ENCODE peak calls at places on chromosomes 11 and 22, in six cellular contexts. H is lower leg skin; S is kidney; K is NCI-H1417; C is ACHN; J is stimulated activated CD4-positive, alpha-beta T cell treated with anti-CD3 and anti-CD28 coated beads, Interleukin-12 subunit alpha, Interleukin-12 subunit beta, amount 100 ng/mL, for 4 hours. F is an unnamed sample.

GRCh38 chr11:36238881-36239280 is 50.3 kb downstream of the COMMD9 start:
- DNase-seq in S (no peak), C (no peak), J (no peak), K (no peak), H (no peak), F (no peak)

GRCh38 chr11:116557261-116557660 is 215.5 kb downstream of the BUD13 start:
- DNase-seq in H (no peak), S (no peak), K (no peak), J (no peak), C (no peak), F (no peak)

GRCh38 chr22:21766933-21767462 is 31.4 kb upstream of the YPEL1 start:
- DNase-seq in C (no peak), J (no peak), S (no peak), H (no peak), K (no peak), F (no peak)

GRCh38 chr11:108825381-108825780 is 160.5 kb downstream of the DDX10 start:
- DNase-seq in J (no peak), C (no peak), K (no peak), H (no peak), S (no peak), F (no peak)

GRCh38 chr11:82024760-82025159 is 708.9 kb downstream of the FAM181B start:
- DNase-seq in J (no peak), K (no peak), S (no peak), H (no peak), C (no peak), F (no peak)

GRCh38 chr11:38182126-38182907 is 1584.3 kb upstream of the RAG2 start:
- DNase-seq in K (no peak), H (no peak), C (no peak), J (no peak), S (no peak), F (no peak)

GRCh38 chr11:119339581-119340334 is 925 bp downstream of the C1QTNF5 start:
- DNase-seq in H (no peak), K (no peak), S (peak; percentile 93), J (peak; percentile 36), C (peak; percentile 68), F (no peak)

GRCh38 chr11:29129850-29130249 is 887.0 kb downstream of the KCNA4 start:
- DNase-seq in J (no peak), C (no peak), S (no peak), K (no peak), H (no peak), F (no peak)

GRCh38 chr22:24219750-24220149 is 25.1 kb downstream of the GGT5 start:
- DNase-seq in H (no peak), K (no peak), S (no peak), C (no peak), J (no peak), F (no peak)

GRCh38 chr11:32821517-32821916 is 8.2 kb upstream of the PRRG4 start:
- DNase-seq in H (no peak), C (no peak), J (no peak), S (no peak), K (peak; percentile 54), F (peak; percentile 25)

GRCh38 chr11:118928870-118929495 is 3.3 kb upstream of the BCL9L start:
- DNase-seq in C (peak; percentile 52), S (peak; percentile 93), H (no peak), K (peak; percentile 69), J (no peak), F (peak; percentile 43)

GRCh38 chr11:58024601-58025091 is 965 bp downstream of the OR9Q1 start:
- DNase-seq in K (no peak), S (peak; percentile 95), C (peak; percentile 88), H (peak; percentile 91), J (no peak), F (no peak)

GRCh38 chr11:123558536-123559315 is 95.7 kb downstream of the SCN3B start:
- DNase-seq in H (no peak), J (no peak), S (no peak), C (no peak), K (no peak), F (no peak)

GRCh38 chr11:29227816-29228215 is 789.0 kb downstream of the KCNA4 start:
- DNase-seq in S (no peak), K (no peak), J (no peak), H (no peak), C (no peak), F (no peak)

GRCh38 chr11:88275636-88276035 is 61.9 kb downstream of the CTSC start:
- DNase-seq in S (no peak), C (no peak), J (no peak), H (no peak), K (no peak), F (no peak)

GRCh38 chr11:131688056-131688693 is 317.8 kb downstream of the NTM start:
- DNase-seq in C (peak; percentile 23), S (peak; percentile 83), J (no peak), K (no peak), H (peak; percentile 90), F (peak; percentile 10)

GRCh38 chr22:29031236-29031982 is 30.2 kb downstream of the C22orf31 start:
- DNase-seq in J (no peak), K (no peak), S (peak; percentile 93), C (peak; percentile 97), H (no peak), F (peak; percentile 69)

GRCh38 chr22:36977401-36977861 is 41.8 kb downstream of the TST start:
- DNase-seq in S (peak; percentile 87), C (no peak), K (peak; percentile 7), H (peak; percentile 92), J (peak; percentile 76), F (peak; percentile 22)

GRCh38 chr11:9753031-9753430 is 89.2 kb downstream of the SWAP70 start:
- DNase-seq in H (no peak), S (no peak), K (no peak), J (no peak), C (peak; percentile 44), F (peak; percentile 42)